ENCODE peak calls at places on chromosomes 11 and 22, in ten cellular contexts. U is T follicular helper cell; I is AG09309; O is substantia nigra; W is stimulated activated naive B cell treated with anti-CD40 and anti-IgM and Interleukin-4, amounts not matched to agents 10 μg/mL and 1 μg/mL and 100 μg/mL, for 72 hours; N is T-helper 1 cell; M is fibroblast of mammary gland; H is activated T-helper 2 cell treated with anti-CD3 and anti-CD28 coated beads, Interferon-gamma antibody, Interleukin-2, Interleukin-4, amounts not matched to agents 10 μg/mL and 5 μg/mL and 100 μg/mL, durations not matched to agents 14 hours and 24 hours and 36 hours; Y is mesenteric fat pad; R is small intestine. E is an unnamed sample.

GRCh38 chr22:34781676-34782075 is 284.3 kb upstream of the ISX start:
- DNase-seq in N (no peak), H (no peak), W (no peak), R (no peak), O (no peak), I (no peak), U (no peak), Y (no peak), M (no peak), E (no peak)

GRCh38 chr11:69705246-69705856 is 1.5 kb upstream of the FGF19 start:
- DNase-seq in Y (no peak), W (no peak), M (no peak), R (no peak), U (no peak), O (no peak), H (no peak), I (no peak), N (no peak), E (no peak)

GRCh38 chr22:20979243-20979809 is 2.8 kb upstream of the LZTR1 start:
- DNase-seq in H (peak; percentile 61), Y (no peak), M (peak; percentile 82), I (no peak), W (peak; percentile 70), U (peak; percentile 56), N (peak; percentile 55), O (no peak), R (peak; percentile 76), E (peak; percentile 74)

GRCh38 chr11:16895306-16895705 is 118.9 kb downstream of the PLEKHA7 start:
- DNase-seq in H (no peak), I (no peak), O (no peak), U (no peak), W (no peak), M (peak; percentile 32), N (no peak), Y (no peak), R (no peak), E (no peak)

GRCh38 chr11:68904458-68904847 is 762 bp downstream of the IGHMBP2 start:
- DNase-seq in W (no peak), M (no peak), H (no peak), U (no peak), R (no peak), I (no peak), O (no peak), Y (no peak), N (no peak), E (no peak)

GRCh38 chr11:72805214-72805613 is 9.0 kb upstream of the ATG16L2 start:
- DNase-seq in O (no peak), W (no peak), H (no peak), I (no peak), U (no peak), N (no peak), R (no peak), M (no peak), Y (no peak), E (no peak)

GRCh38 chr11:5368502-5369043 is 15.0 kb upstream of the OR51M1 start:
- DNase-seq in O (no peak), I (no peak), H (no peak), U (no peak), M (no peak), N (no peak), W (no peak), R (no peak), Y (no peak), E (no peak)

GRCh38 chr11:116648229-116649174 is 124.3 kb downstream of the BUD13 start:
- DNase-seq in Y (no peak), H (no peak), R (no peak), O (no peak), M (no peak), I (no peak), W (no peak), U (no peak), N (no peak), E (no peak)

GRCh38 chr11:74749127-74749964 is 697 bp downstream of the RNF169 start:
- DNase-seq in R (peak; percentile 54), O (peak; percentile 30), Y (no peak), M (peak; percentile 34), N (peak; percentile 21), W (peak; percentile 59), H (peak; percentile 42), U (peak; percentile 16), I (no peak), E (peak; percentile 13)

GRCh38 chr11:70641366-70641765 is 243.0 kb downstream of the CTTN start:
- DNase-seq in Y (no peak), M (no peak), W (no peak), R (no peak), H (no peak), O (no peak), I (no peak), U (no peak), N (no peak), E (no peak)

GRCh38 chr11:113710989-113711388 is 4.9 kb upstream of the TMPRSS5 start:
- DNase-seq in Y (no peak), H (no peak), I (no peak), R (no peak), M (no peak), U (no peak), N (no peak), O (no peak), W (no peak), E (no peak)

GRCh38 chr11:33649944-33650343 is 50.7 kb downstream of the C11orf91 start:
- DNase-seq in H (no peak), O (no peak), I (no peak), U (no peak), N (no peak), M (no peak), W (no peak), R (no peak), Y (no peak), E (no peak)

GRCh38 chr11:94734563-94735275 is 33.4 kb upstream of the AMOTL1 start:
- DNase-seq in I (no peak), U (no peak), R (no peak), W (no peak), O (no peak), H (no peak), Y (no peak), N (no peak), M (no peak), E (no peak)

GRCh38 chr11:77115181-77115611 is 12.6 kb downstream of the OMP start:
- DNase-seq in O (no peak), M (no peak), Y (no peak), W (no peak), I (no peak), R (no peak), N (no peak), H (no peak), U (no peak), E (no peak)

GRCh38 chr22:43293259-43293658 is 49.9 kb downstream of the SCUBE1 start:
- DNase-seq in Y (no peak), H (no peak), O (no peak), I (peak; percentile 49), R (no peak), N (no peak), U (no peak), W (no peak), M (no peak), E (peak; percentile 77)

GRCh38 chr11:115926601-115927000 is 422.4 kb upstream of the CADM1 start:
- DNase-seq in U (no peak), R (no peak), M (no peak), Y (no peak), O (no peak), H (no peak), W (no peak), I (no peak), N (no peak), E (no peak)

GRCh38 chr11:111531156-111531555 is 9.4 kb upstream of the LAYN start:
- DNase-seq in Y (no peak), W (no peak), M (peak; percentile 52), I (no peak), R (no peak), H (no peak), U (no peak), O (no peak), N (no peak), E (no peak)

GRCh38 chr22:28956506-28956905 is 73.1 kb downstream of the ZNRF3 start:
- DNase-seq in Y (no peak), R (no peak), M (no peak), H (no peak), U (no peak), W (no peak), I (no peak), O (no peak), N (no peak), E (no peak)

E was measured in fibroblast of gingiva.